ENCODE peak calls at places on chromosomes 13 and 19, in nine cellular contexts. K is HEK293T; I is activated CD4-positive, alpha-beta T cell treated with anti-CD3 and anti-CD28 coated beads, Interleukin-2, amount 50 U/mL, for 48 hours; Y is NCI-H187; H is PC-3; G is GM04504; N is stimulated activated CD4-positive, alpha-beta T cell treated with anti-CD3 and anti-CD28 coated beads, Interleukin-1b, Interleukin-23, amount 100 ng/mL, for 24 hours; T is AG04450; B is RCC 7860. D is an unnamed sample.

GRCh38 chr13:105184221-105184620 is 1351.2 kb downstream of the EFNB2 start:
- DNase-seq in K (no peak), I (no peak), Y (no peak), H (no peak), G (no peak), N (no peak), T (no peak), B (no peak), D (no peak)

GRCh38 chr19:49567722-49568454 is 12.5 kb downstream of the NOSIP start:
- DNase-seq in K (no peak), I (peak; percentile 63), Y (no peak), H (peak; percentile 29), G (no peak), N (no peak), T (no peak), B (no peak), D (peak; percentile 28)

GRCh38 chr19:44741841-44742352 is 6.6 kb upstream of the BCL3 start:
- DNase-seq in K (no peak), I (peak; percentile 35), Y (no peak), H (peak; percentile 98), G (peak; percentile 100), N (no peak), T (peak; percentile 98), B (peak; percentile 97), D (peak; percentile 90)

GRCh38 chr19:1592755-1593628 is at the start of gene MBD3:
- DNase-seq in K (peak; percentile 96), I (peak; percentile 88), Y (peak; percentile 96), H (peak; percentile 92), G (peak; percentile 85), N (peak; percentile 74), T (peak; percentile 85), B (peak; percentile 91), D (peak; percentile 98)

GRCh38 chr13:27830010-27830409 is 37.7 kb downstream of the GSX1 start:
- DNase-seq in K (peak; percentile 84), I (peak; percentile 66), Y (peak; percentile 8), H (peak; percentile 57), G (no peak), N (peak; percentile 46), T (no peak), B (no peak), D (peak; percentile 53)

GRCh38 chr13:40672310-40673060 is 6.0 kb upstream of the FOXO1 start:
- DNase-seq in K (peak; percentile 46), I (no peak), Y (no peak), H (peak; percentile 88), G (peak; percentile 34), N (no peak), T (peak; percentile 15), B (peak; percentile 29), D (peak; percentile 70)

GRCh38 chr19:47494729-47495128 is 10.7 kb upstream of the KPTN start:
- DNase-seq in K (no peak), I (no peak), Y (no peak), H (no peak), G (no peak), N (no peak), T (no peak), B (no peak), D (no peak)

GRCh38 chr19:16449330-16449961 is 22.3 kb downstream of the EPS15L1 start:
- DNase-seq in K (no peak), I (peak; percentile 27), Y (no peak), H (peak; percentile 6), G (no peak), N (no peak), T (no peak), B (peak; percentile 44), D (no peak)

GRCh38 chr19:35703343-35703742 is 1.0 kb upstream of the ZBTB32 start:
- DNase-seq in K (no peak), I (no peak), Y (no peak), H (no peak), G (no peak), N (no peak), T (no peak), B (no peak), D (no peak)

GRCh38 chr13:45441633-45442032 is 23.1 kb upstream of the COG3 start:
- DNase-seq in K (no peak), I (peak; percentile 9), Y (no peak), H (peak; percentile 54), G (no peak), N (no peak), T (no peak), B (peak; percentile 32), D (no peak)

GRCh38 chr13:30021611-30022010 is 171.2 kb upstream of the UBL3 start:
- DNase-seq in K (no peak), I (no peak), Y (no peak), H (no peak), G (no peak), N (no peak), T (no peak), B (no peak), D (no peak)

GRCh38 chr19:3175761-3176714 is 2.5 kb upstream of the S1PR4 start:
- DNase-seq in K (no peak), I (peak; percentile 49), Y (no peak), H (peak; percentile 91), G (peak; percentile 62), N (no peak), T (no peak), B (peak; percentile 15), D (no peak)

GRCh38 chr19:47156861-47157454 is 26.3 kb downstream of the SAE1 start:
- DNase-seq in K (no peak), I (no peak), Y (peak; percentile 40), H (no peak), G (no peak), N (no peak), T (no peak), B (no peak), D (no peak)

GRCh38 chr13:44046428-44046827 is 166.7 kb downstream of the LACC1 start:
- DNase-seq in K (no peak), I (no peak), Y (no peak), H (no peak), G (no peak), N (no peak), T (no peak), B (no peak), D (no peak)

GRCh38 chr13:36297259-36297599 is 385 bp downstream of the CCDC169 start:
- DNase-seq in K (no peak), I (no peak), Y (no peak), H (peak; percentile 15), G (no peak), N (no peak), T (no peak), B (no peak), D (no peak)